ENCODE peak calls at places on chromosomes 4 and X, in nine cellular contexts. J, Q, O, C, F, H, M, T and U are unnamed samples.

GRCh38 chr4:150938873-150939499 is 76.1 kb downstream of the LRBA start:
- DNase-seq in J (no peak), Q (no peak), O (no peak), C (no peak), F (peak; percentile 9), H (no peak), M (no peak), T (no peak), U (no peak)

GRCh38 chrX:40012800-40013682 is 84.7 kb downstream of the BCOR start:
- DNase-seq in J (peak; percentile 82), Q (peak; percentile 84), O (peak; percentile 49), C (no peak), F (peak; percentile 64), H (peak; percentile 83), M (peak; percentile 79), T (no peak), U (no peak)

GRCh38 chr4:125693233-125693632 is 378.5 kb downstream of the FAT4 start:
- DNase-seq in J (no peak), Q (no peak), O (no peak), C (no peak), F (no peak), H (no peak), M (no peak), T (no peak), U (no peak)

GRCh38 chr4:91113130-91113706 is 986.0 kb downstream of the CCSER1 start:
- DNase-seq in J (no peak), Q (no peak), O (no peak), C (no peak), F (peak; percentile 52), H (no peak), M (peak; percentile 50), T (peak; percentile 28), U (peak; percentile 33)

GRCh38 chr4:67201334-67201733 is 344.0 kb downstream of the CENPC start:
- DNase-seq in J (no peak), Q (no peak), O (no peak), C (no peak), F (no peak), H (no peak), M (no peak), T (no peak), U (no peak)

GRCh38 chrX:34880656-34881055 is 61.9 kb upstream of the FAM47B start:
- DNase-seq in J (no peak), Q (no peak), O (no peak), C (no peak), F (peak; percentile 37), H (no peak), M (peak; percentile 63), T (no peak), U (peak; percentile 39)

GRCh38 chr4:40306991-40307390 is 28.1 kb upstream of the CHRNA9 start:
- DNase-seq in J (no peak), Q (no peak), O (no peak), C (no peak), F (no peak), H (no peak), M (no peak), T (no peak), U (no peak)

GRCh38 chr4:110533940-110534339 is 58.0 kb downstream of the ENPEP start:
- DNase-seq in J (no peak), Q (no peak), O (no peak), C (peak; percentile 87), F (peak; percentile 97), H (peak; percentile 33), M (peak; percentile 90), T (peak; percentile 72), U (peak; percentile 95)

GRCh38 chr4:1376841-1377605 is 29.2 kb downstream of the NKX1-1 start:
- DNase-seq in J (peak; percentile 54), Q (peak; percentile 70), O (no peak), C (no peak), F (no peak), H (peak; percentile 26), M (no peak), T (no peak), U (no peak)

GRCh38 chr4:141636771-141637460 is 533 bp downstream of the IL15 start:
- DNase-seq in J (peak; percentile 88), Q (peak; percentile 79), O (peak; percentile 18), C (no peak), F (peak; percentile 67), H (no peak), M (peak; percentile 74), T (peak; percentile 18), U (no peak)

GRCh38 chr4:48254381-48255072 is 15.1 kb downstream of the TEC start:
- DNase-seq in J (no peak), Q (no peak), O (peak; percentile 91), C (no peak), F (peak; percentile 92), H (no peak), M (no peak), T (no peak), U (peak; percentile 99)

GRCh38 chr4:173243321-173243720 is 74.7 kb downstream of the GALNT7 start:
- DNase-seq in J (no peak), Q (no peak), O (no peak), C (no peak), F (peak; percentile 36), H (no peak), M (peak; percentile 80), T (no peak), U (no peak)

GRCh38 chrX:41481264-41482109 is 34.3 kb downstream of the NYX start:
- DNase-seq in J (no peak), Q (peak; percentile 87), O (no peak), C (no peak), F (no peak), H (peak; percentile 46), M (peak; percentile 45), T (peak; percentile 15), U (no peak)

GRCh38 chrX:136519069-136519468 is 12.9 kb upstream of the VGLL1 start:
- DNase-seq in J (no peak), Q (no peak), O (no peak), C (no peak), F (no peak), H (no peak), M (no peak), T (no peak), U (no peak)

GRCh38 chr4:337932-338758 is 531 bp downstream of the ZNF141 start:
- DNase-seq in J (peak; percentile 89), Q (no peak), O (peak; percentile 62), C (no peak), F (peak; percentile 40), H (no peak), M (no peak), T (no peak), U (peak; percentile 6)

GRCh38 chr4:14025093-14025492 is 397.6 kb upstream of the BOD1L1 start:
- DNase-seq in J (no peak), Q (no peak), O (no peak), C (no peak), F (no peak), H (no peak), M (no peak), T (no peak), U (no peak)

GRCh38 chr4:71126719-71127118 is 133.3 kb downstream of the DCK start:
- DNase-seq in J (no peak), Q (no peak), O (no peak), C (peak; percentile 38), F (peak; percentile 65), H (peak; percentile 39), M (peak; percentile 98), T (peak; percentile 8), U (peak; percentile 94)

GRCh38 chrX:75873993-75874392 is 88.9 kb upstream of the MAGEE2 start:
- DNase-seq in J (no peak), Q (no peak), O (no peak), C (no peak), F (no peak), H (no peak), M (no peak), T (no peak), U (no peak)
- TF ChIP-seq CTCF in J (no peak), Q (no peak), O (no peak), C (no peak), F (no peak), H (no peak), M (no peak), T (no peak), U (no peak)

GRCh38 chrX:106802063-106802387 is 448 bp upstream of the TBC1D8B start:
- DNase-seq in J (no peak), Q (no peak), O (no peak), C (no peak), F (no peak), H (peak; percentile 29), M (no peak), T (no peak), U (no peak)
- H3K4me3 ChIP-seq in J (peak overlapping the region; percentile 55), Q (peak overlapping the region; percentile 89), O (peak overlapping the region; percentile 73), C (peak overlapping the region; percentile 71), F (peak overlapping the region; percentile 90), H (peak overlapping the region; percentile 38), M (peak overlapping the region; percentile 78), T (peak overlapping the region; percentile 65), U (peak overlapping the region; percentile 74)

GRCh38 chrX:12115377-12115776 is 22.9 kb upstream of the FRMPD4 start:
- DNase-seq in J (no peak), Q (peak; percentile 84), O (peak; percentile 14), C (no peak), F (no peak), H (no peak), M (peak; percentile 34), T (no peak), U (no peak)
- TF ChIP-seq CTCF in J (no peak), Q (peak; percentile 75), O (no peak), C (no peak), F (no peak), H (peak; percentile 30), M (peak; percentile 36), T (no peak), U (no peak)

GRCh38 chr4:155106629-155107028 is 101.8 kb upstream of the NPY2R start:
- DNase-seq in J (no peak), Q (no peak), O (no peak), C (no peak), F (no peak), H (no peak), M (no peak), T (no peak), U (no peak)

DNA sequence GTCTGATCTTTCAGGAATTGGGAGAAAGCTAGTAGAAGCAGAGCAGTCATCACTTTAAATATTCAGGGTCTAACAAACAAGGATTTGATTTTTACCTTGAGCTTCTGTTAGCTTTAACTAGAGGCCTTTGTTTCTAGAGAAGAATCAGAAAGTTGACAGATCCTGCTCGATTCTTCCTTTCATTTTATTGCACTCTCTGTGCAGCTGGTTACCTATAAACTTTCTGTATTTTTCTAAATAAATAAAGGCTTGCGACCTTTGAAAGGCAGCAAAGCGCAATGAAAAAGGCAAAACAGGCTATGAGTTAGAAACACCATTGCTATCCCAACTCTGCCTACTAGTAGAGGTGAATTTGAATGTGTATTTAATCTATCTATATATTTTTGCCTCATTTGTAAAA is 101.4 kb upstream of the NPY2R start:
- DNase-seq in J (no peak), Q (no peak), O (no peak), C (no peak), F (no peak), H (no peak), M (no peak), T (no peak), U (no peak)
- H3K4me3 ChIP-seq in J (no peak overlapping the region), Q (no peak overlapping the region), O (no peak overlapping the region), C (no peak overlapping the region), F (no peak overlapping the region), H (no peak overlapping the region), M (no peak overlapping the region), T (no peak overlapping the region), U (no peak overlapping the region)

GRCh38 chr4:42750091-42750490 is 93.2 kb upstream of the ATP8A1 start:
- DNase-seq in J (no peak), Q (peak; percentile 52), O (peak; percentile 16), C (no peak), F (no peak), H (no peak), M (peak; percentile 31), T (no peak), U (no peak)
- TF ChIP-seq CTCF in J (no peak), Q (peak; percentile 68), O (no peak), C (no peak), F (no peak), H (peak; percentile 30), M (peak; percentile 36), T (no peak), U (peak; percentile 7)